ENCODE peak calls at places on chromosomes 5 and 9, in five cellular contexts. M, C, D, X and R are unnamed samples.

GRCh38 chr5:140647042-140647341 is 438 bp downstream of the NDUFA2 start:
- DNase-seq in X (no peak), M (no peak), C (no peak), D (no peak), R (peak)

GRCh38 chr5:113163328-113163727 is 186.7 kb downstream of the DCP2 start:
- DNase-seq in X (no peak), C (no peak), D (no peak), M (no peak), R (no peak)

GRCh38 chr5:74848553-74849025 is 17.6 kb downstream of the FAM169A start:
- DNase-seq in M (peak), D (no peak), C (no peak), X (no peak), R (no peak)

GRCh38 chr5:65790371-65791163 is 68.6 kb downstream of the NLN start:
- DNase-seq in X (no peak), C (no peak), M (no peak), D (no peak), R (no peak)

GRCh38 chr9:16728128-16728505 is 142.4 kb downstream of the BNC2 start:
- DNase-seq in D (no peak), X (no peak), M (no peak), C (no peak), R (no peak)

GRCh38 chr9:137232101-137232500 is 1.4 kb downstream of the SLC34A3 start:
- DNase-seq in X (no peak), D (no peak), M (no peak), C (no peak), R (no peak)

GRCh38 chr9:136977223-136978072 is at the start of gene PTGDS:
- DNase-seq in D (no peak), M (no peak), C (no peak), X (no peak), R (no peak)

GRCh38 chr9:111163738-111164399 is 125.6 kb upstream of the LPAR1 start:
- DNase-seq in X (no peak), D (no peak), C (no peak), M (no peak), R (no peak)

GRCh38 chr5:115602585-115603125 is 376 bp upstream of the TICAM2 start:
- DNase-seq in C (no peak), M (no peak), X (no peak), D (no peak), R (no peak)

GRCh38 chr5:56159521-56159947 is 73.6 kb downstream of the ANKRD55 start:
- DNase-seq in X (no peak), M (no peak), D (no peak), C (no peak), R (no peak)

DNA sequence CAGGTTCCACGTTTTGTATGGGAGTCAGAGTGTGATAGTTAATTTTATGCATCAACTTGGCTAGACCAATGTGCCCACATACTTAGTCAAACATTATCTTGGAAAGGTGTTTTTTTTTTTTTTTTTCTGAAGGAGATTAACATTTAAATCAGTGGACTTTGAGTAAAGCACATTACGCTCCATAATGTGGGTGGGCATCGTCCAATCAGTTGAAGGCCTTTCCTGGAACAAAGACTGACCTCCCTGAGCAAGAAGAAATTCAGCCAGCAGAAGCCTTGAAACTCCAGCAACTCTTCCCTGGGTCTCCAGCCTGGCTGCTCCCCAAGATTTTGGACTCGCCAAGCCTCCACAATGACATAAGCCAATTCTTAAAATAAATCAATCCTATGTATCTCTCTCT is 711.4 kb downstream of the MTRR start:
- DNase-seq in D (no peak), M (no peak), X (no peak), C (no peak), R (no peak)
- TF ChIP-seq SUZ12 in D (no peak), M (no peak), X (no peak), C (no peak), R (no peak)

GRCh38 chr9:33157960-33158359 is 9.2 kb downstream of the B4GALT1 start:
- DNase-seq in M (no peak), D (no peak), C (no peak), X (no peak), R (no peak)

GRCh38 chr9:33161011-33161588 is 6.0 kb downstream of the B4GALT1 start:
- DNase-seq in C (no peak), D (no peak), X (no peak), M (no peak), R (no peak)

GRCh38 chr9:33158555-33159057 is 8.5 kb downstream of the B4GALT1 start:
- DNase-seq in D (no peak), M (no peak), C (no peak), X (no peak), R (no peak)

GRCh38 chr9:33159058-33159759 is 7.9 kb downstream of the B4GALT1 start:
- DNase-seq in D (no peak), M (no peak), C (no peak), X (no peak), R (no peak)

GRCh38 chr9:33159760-33160127 is 7.4 kb downstream of the B4GALT1 start:
- DNase-seq in M (no peak), D (no peak), C (no peak), X (no peak), R (no peak)
- TF ChIP-seq SUZ12 in M (no peak), D (no peak), C (no peak), X (no peak), R (no peak)

DNA sequence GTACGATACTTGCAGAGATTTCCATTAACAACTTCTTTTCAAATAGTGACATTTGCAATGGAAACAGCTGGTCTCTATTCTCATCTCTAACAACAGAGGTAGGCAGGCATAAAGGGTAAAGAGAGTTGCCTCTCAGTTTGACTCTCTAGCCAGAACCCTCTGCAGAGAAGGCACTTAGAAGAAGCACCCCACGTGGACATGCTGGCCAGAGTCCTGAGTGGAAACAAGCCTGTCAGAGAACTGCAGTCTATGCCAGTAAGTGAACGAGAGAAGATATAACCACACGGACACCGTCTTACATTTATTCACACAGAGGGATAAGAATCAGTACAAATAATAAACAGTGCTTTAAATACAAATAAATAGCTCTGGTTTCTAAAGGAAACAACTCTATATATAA is 11.0 kb upstream of the LHX6 start:
- DNase-seq in M (no peak), D (no peak), C (no peak), X (no peak), R (no peak)
- TF ChIP-seq SUZ12 in M (no peak), D (no peak), C (no peak), X (no peak), R (no peak)

GRCh38 chr5:160054047-160054446 is 45.1 kb downstream of the TTC1 start:
- DNase-seq in X (no peak), D (no peak), M (no peak), C (no peak), R (no peak)
- TF ChIP-seq SUZ12 in X (no peak), D (no peak), M (no peak), C (no peak), R (no peak)

DNA sequence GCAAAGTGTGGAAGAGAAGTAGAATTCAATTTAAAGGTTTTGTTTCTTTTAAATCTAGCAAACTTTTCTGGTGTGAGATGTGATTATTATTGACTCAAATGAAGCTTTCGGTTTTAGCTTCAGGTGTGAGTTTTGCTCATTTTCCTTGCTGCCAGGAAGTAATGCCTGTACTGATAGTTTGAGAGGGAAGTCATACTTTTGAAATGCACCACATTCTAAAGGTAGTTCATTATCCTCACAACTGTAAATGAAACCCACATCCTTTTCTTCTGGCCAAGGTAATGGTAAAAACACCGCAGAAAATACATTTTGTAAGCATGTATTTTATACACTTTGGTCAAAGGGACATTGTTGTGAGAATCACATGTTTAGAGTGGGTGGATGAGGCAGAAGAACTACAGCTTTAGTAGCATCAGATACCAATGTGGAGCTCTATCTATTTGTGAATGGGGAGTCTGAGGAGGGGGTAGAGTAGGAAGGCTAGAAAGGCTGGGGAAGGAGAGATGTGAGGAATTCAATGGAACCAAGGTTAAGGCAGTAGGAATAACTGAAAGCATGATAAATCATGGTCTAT is 167.0 kb upstream of the CDKN2B start:
- DNase-seq in X (no peak), C (no peak), D (no peak), M (no peak), R (no peak)
- TF ChIP-seq SUZ12 in X (no peak), C (no peak), D (no peak), M (no peak), R (no peak)